ENCODE peak calls at places on chromosomes 13 and 19, in four cellular contexts. O is K562, H is A549, E is HepG2. X is an unnamed sample.

GRCh38 chr13:98171806-98172569 is 5.1 kb downstream of the RNF113B start:
- DNase-seq in O (no peak), H (no peak), E (no peak), X (no peak)

GRCh38 chr13:44693156-44693826 is 117.2 kb upstream of the TSC22D1 start:
- DNase-seq in O (no peak), H (no peak), E (no peak), X (no peak)

GRCh38 chr19:480016-480855 is 16.1 kb upstream of the MADCAM1 start:
- DNase-seq in O (peak), H (peak), E (peak), X (peak)

GRCh38 chr19:31656507-31656906 is 307.3 kb upstream of the TSHZ3 start:
- DNase-seq in O (no peak), H (no peak), E (no peak), X (no peak)

GRCh38 chr13:52726258-52726657 is 13.4 kb downstream of the CNMD start:
- DNase-seq in O (no peak), H (no peak), E (no peak), X (no peak)

GRCh38 chr13:111384441-111385181 is 64.2 kb downstream of the TEX29 start:
- DNase-seq in O (no peak), H (no peak), E (no peak), X (no peak)

GRCh38 chr19:8569066-8569761 is 8.0 kb downstream of the MYO1F start:
- DNase-seq in O (peak), H (peak), E (no peak), X (no peak)

GRCh38 chr19:19964416-19964815 is 63.7 kb downstream of the ZNF93 start:
- DNase-seq in O (no peak), H (no peak), E (no peak), X (no peak)

GRCh38 chr19:39109641-39110040 is 15.9 kb upstream of the PAK4 start:
- DNase-seq in O (no peak), H (no peak), E (no peak), X (no peak)

GRCh38 chr19:5492813-5493409 is 37.7 kb downstream of the ZNRF4 start:
- DNase-seq in O (no peak), H (no peak), E (no peak), X (no peak)

GRCh38 chr13:113145911-113146598 is 12.4 kb upstream of the PROZ start:
- DNase-seq in O (no peak), H (no peak), E (no peak), X (no peak)

GRCh38 chr13:102724923-102725322 is 30.1 kb upstream of the METTL21C start:
- DNase-seq in O (no peak), H (peak), E (peak), X (no peak)

GRCh38 chr19:42423462-42424344 is 3.5 kb downstream of the LIPE start:
- DNase-seq in O (no peak), H (peak), E (no peak), X (peak)

GRCh38 chr13:44508562-44509062 is 67.5 kb downstream of the TSC22D1 start:
- DNase-seq in O (no peak), H (no peak), E (no peak), X (no peak)

GRCh38 chr19:37342753-37343152 is 28.1 kb upstream of the ZNF527 start:
- DNase-seq in O (no peak), H (no peak), E (no peak), X (no peak)

GRCh38 chr19:3285647-3286176 is 61.3 kb downstream of the CELF5 start:
- DNase-seq in O (peak), H (peak), E (peak), X (no peak)

GRCh38 chr13:113544896-113545295 is 39.7 kb upstream of the TFDP1 start:
- DNase-seq in O (no peak), H (no peak), E (no peak), X (no peak)

GRCh38 chr19:11931513-11931912 is 6.6 kb downstream of the ZNF700 start:
- DNase-seq in O (no peak), H (no peak), E (no peak), X (no peak)

GRCh38 chr19:1941146-1942077 is at the start of gene CSNK1G2:
- DNase-seq in O (peak), H (no peak), E (no peak), X (no peak)

GRCh38 chr13:62360609-62361008 is 945.0 kb upstream of the PCDH20 start:
- DNase-seq in O (no peak), H (no peak), E (no peak), X (no peak)

GRCh38 chr19:3543150-3544053 is 4.4 kb downstream of the TEKTIP1 start:
- DNase-seq in O (no peak), H (no peak), E (no peak), X (no peak)

GRCh38 chr19:12841094-12841493 is 2.8 kb downstream of the MAST1 start:
- DNase-seq in O (peak), H (no peak), E (no peak), X (peak)

GRCh38 chr19:18763674-18764590 is 27.2 kb downstream of the COMP start:
- DNase-seq in O (peak), H (no peak), E (no peak), X (no peak)

GRCh38 chr13:44373601-44374347 is at the start of gene SERP2:
- DNase-seq in O (no peak), H (no peak), E (no peak), X (peak)

GRCh38 chr19:50711805-50712204 is 7.8 kb downstream of the SHANK1 start:
- DNase-seq in O (no peak), H (no peak), E (no peak), X (no peak)

GRCh38 chr13:113029487-113030258 is 60.7 kb downstream of the MCF2L start:
- DNase-seq in O (peak), H (peak), E (peak), X (peak)

GRCh38 chr13:59449750-59450149 is 714.0 kb downstream of the DIAPH3 start:
- DNase-seq in O (no peak), H (no peak), E (no peak), X (no peak)

GRCh38 chr13:50123862-50124535 is 108.8 kb downstream of the KCNRG start:
- DNase-seq in O (peak), H (peak), E (peak), X (peak)

GRCh38 chr13:49996166-49996915 is 501 bp upstream of the TRIM13 start:
- DNase-seq in O (peak), H (peak), E (peak), X (peak)

GRCh38 chr19:45087531-45087930 is 5.4 kb upstream of the PPP1R37 start:
- DNase-seq in O (no peak), H (no peak), E (no peak), X (no peak)

GRCh38 chr13:105961438-105961837 is 574.0 kb downstream of the EFNB2 start:
- DNase-seq in O (no peak), H (no peak), E (no peak), X (no peak)

GRCh38 chr13:112815871-112816270 is 126.0 kb downstream of the ATP11A start:
- DNase-seq in O (no peak), H (no peak), E (no peak), X (no peak)

DNA sequence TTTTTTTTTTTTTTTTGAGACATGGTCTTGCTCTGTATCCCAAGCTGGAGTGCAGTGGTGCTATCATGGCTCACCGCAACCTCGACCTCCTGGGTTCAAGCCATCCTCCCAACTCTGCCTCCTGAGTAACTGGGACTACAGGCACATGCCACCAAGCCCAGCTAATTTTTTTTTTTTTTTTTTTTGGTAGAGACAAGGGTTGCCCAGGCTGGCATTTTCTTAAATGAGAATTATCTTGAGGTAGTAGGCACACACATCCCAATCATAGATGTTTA is 68.5 kb upstream of the GPR183 start:
- DNase-seq in O (no peak), H (no peak), E (no peak), X (no peak)
- TF ChIP-seq HMGXB4 in O (no peak), H (no peak), E (no peak), X (no peak)

DNA sequence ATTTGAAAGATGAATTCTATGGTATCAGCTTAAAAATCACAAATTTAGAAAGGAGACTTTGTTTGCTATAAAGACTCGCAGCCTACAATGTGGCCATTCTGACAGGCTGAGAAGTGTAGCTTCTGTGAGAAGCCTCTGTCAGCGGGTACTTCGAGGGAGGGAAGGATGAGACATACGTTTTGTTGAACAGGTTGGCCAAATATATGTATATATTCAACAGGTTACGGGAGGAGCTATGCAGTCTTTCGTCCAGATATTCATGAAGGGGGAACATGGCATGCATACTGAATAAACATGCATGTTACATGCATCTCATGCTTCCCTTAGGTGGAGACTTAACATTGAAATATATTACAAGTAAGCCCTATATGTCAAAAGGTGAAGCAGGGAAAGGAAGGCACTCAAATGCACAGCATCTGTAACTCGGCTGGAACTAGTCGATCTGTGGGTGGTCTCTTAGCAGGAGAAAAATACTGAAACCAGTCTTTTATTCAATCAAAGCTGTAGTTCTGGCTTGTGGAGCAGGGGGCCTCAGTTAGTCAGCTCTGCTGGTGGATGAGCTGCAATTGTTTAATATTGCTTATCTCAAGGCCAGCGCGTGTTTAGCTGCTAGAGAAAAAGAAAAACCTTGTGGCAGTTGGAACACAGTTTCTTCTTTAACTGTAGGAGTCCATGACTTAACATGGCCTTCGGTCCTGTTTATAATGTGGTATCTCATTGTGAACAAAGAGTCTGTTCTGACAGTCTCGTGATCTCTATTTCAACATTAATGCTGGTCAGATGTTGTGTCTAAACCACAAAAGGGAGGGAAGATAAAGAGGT is 94.3 kb downstream of the FAM216B start:
- DNase-seq in O (no peak), H (no peak), E (no peak), X (peak)
- TF ChIP-seq NR3C1 in O (no peak), H (no peak), E (no peak), X (no peak)

GRCh38 chr13:109781384-109782065 is 4.9 kb downstream of the IRS2 start:
- DNase-seq in O (no peak), H (no peak), E (no peak), X (no peak)

GRCh38 chr13:109779876-109780516 is 6.4 kb downstream of the IRS2 start:
- DNase-seq in O (no peak), H (no peak), E (no peak), X (no peak)

GRCh38 chr13:109778102-109778542 is 8.3 kb downstream of the IRS2 start:
- DNase-seq in O (no peak), H (no peak), E (no peak), X (no peak)

GRCh38 chr13:109780880-109781383 is 5.5 kb downstream of the IRS2 start:
- DNase-seq in O (no peak), H (no peak), E (no peak), X (no peak)

GRCh38 chr13:109779074-109779473 is 7.3 kb downstream of the IRS2 start:
- DNase-seq in O (no peak), H (no peak), E (no peak), X (no peak)
- TF ChIP-seq HMGXB4 in O (no peak), H (no peak), E (no peak), X (no peak)

DNA sequence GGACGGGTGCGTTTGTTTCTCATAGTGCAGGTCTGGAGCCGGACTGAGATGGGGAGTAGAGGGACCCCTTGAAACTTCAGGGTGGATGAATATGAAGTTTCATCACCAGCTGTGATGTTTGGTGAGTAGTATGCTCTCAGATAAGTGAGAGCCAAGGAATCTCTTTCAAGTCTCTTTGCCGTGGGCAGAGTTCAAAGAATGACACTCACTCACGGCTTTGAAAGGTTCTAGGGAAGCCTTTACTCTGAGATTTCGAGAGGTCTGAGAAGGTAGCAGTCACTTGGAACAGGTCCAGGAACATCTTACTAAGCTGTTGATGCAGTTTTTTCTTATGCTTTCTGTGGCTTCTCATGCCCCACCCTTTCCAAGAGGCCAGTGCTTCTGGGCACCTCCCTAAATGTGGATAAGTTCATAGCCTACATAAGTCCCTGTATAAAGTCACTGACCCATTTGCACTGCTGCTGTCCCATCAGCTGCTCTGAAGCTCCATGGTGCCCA is at the start of gene IGFL2:
- DNase-seq in O (no peak), H (no peak), E (no peak), X (no peak)
- TF ChIP-seq NR3C1 in O (no peak), H (no peak), E (no peak), X (no peak)

GRCh38 chr13:38783992-38784875 is 97.4 kb downstream of the FREM2 start:
- DNase-seq in O (no peak), H (no peak), E (no peak), X (no peak)
- TF ChIP-seq HMGXB4 in O (no peak), H (no peak), E (no peak), X (no peak)

DNA sequence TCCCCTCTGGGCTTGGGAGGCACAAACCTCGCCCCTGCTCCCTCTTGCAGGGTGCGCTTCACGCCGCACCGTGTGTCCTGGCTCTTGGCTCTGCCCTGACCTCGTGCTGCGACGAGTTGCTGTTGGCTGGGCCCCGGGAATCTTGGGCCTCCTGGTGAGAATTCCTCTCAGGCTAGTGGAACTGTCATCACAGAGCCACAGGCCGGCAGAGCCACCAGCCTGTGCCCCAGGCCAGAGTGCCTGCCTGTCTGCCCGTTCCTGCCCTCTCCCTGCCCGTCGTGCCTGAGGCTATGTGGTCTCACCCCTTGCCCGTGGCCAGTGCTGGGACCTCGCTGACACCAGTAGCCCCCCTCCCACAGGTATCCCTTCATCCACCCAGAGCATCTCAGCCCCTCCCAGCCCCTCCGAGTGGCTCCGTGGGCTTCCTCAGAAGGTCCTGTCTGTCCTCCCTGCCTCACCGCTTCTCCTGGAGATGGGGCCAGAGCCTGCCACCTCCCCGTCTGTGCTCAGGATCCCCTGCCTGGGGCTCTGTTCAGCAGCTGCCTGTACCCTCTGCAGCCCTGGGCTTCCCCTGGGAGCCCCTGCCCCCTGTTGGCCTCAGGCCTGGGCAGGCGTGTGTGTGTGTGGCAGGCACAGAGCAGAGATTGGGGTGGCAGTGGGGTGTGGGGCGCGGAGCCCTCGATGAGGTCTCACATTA is 13.3 kb downstream of the NDUFB7 start:
- DNase-seq in O (no peak), H (no peak), E (no peak), X (no peak)
- TF ChIP-seq NR3C1 in O (no peak), H (no peak), E (no peak), X (no peak)